ENCODE peak calls at places on chromosomes 13 and 19, in eight cellular contexts. One of them, this sample, is unnamed.
A peak's percentile ranks its signal among the peaks of the same experiment; 100 is the strongest.

GRCh38 chr13:67383358-67383757 is 153.2 kb upstream of the PCDH9 start:
- DNase-seq in epithelial cell of esophagus: peak; percentile 3
- DNase-seq in heart right ventricle: no peak
- DNase-seq in fibroblast of lung: peak; percentile 8
- DNase-seq in lower leg skin: no peak
- DNase-seq in astrocyte: peak; percentile 13
- DNase-seq in body of pancreas: no peak
- DNase-seq in tibial nerve: no peak
- DNase-seq in this sample: no peak

GRCh38 chr19:4534836-4535658 is at the start of gene PLIN5:
- DNase-seq in heart right ventricle: peak; percentile 81
- DNase-seq in epithelial cell of esophagus: peak; percentile 42
- DNase-seq in tibial nerve: no peak
- DNase-seq in fibroblast of lung: peak; percentile 29
- DNase-seq in astrocyte: peak; percentile 6
- DNase-seq in body of pancreas: peak; percentile 97
- DNase-seq in lower leg skin: no peak
- DNase-seq in this sample: peak; percentile 31

GRCh38 chr13:30796132-30796832 is 60.9 kb downstream of the ALOX5AP start:
- DNase-seq in astrocyte: peak; percentile 72
- DNase-seq in body of pancreas: no peak
- DNase-seq in tibial nerve: no peak
- DNase-seq in heart right ventricle: no peak
- DNase-seq in epithelial cell of esophagus: peak; percentile 75
- DNase-seq in lower leg skin: no peak
- DNase-seq in fibroblast of lung: peak; percentile 80
- DNase-seq in this sample: peak; percentile 57

GRCh38 chr19:41085748-41086415 is 2.4 kb upstream of the CYP2A13 start:
- DNase-seq in epithelial cell of esophagus: no peak
- DNase-seq in lower leg skin: no peak
- DNase-seq in heart right ventricle: no peak
- DNase-seq in body of pancreas: no peak
- DNase-seq in fibroblast of lung: no peak
- DNase-seq in astrocyte: no peak
- DNase-seq in tibial nerve: no peak
- DNase-seq in this sample: no peak

GRCh38 chr19:18021121-18021755 is 13.3 kb downstream of the ARRDC2 start:
- DNase-seq in fibroblast of lung: peak; percentile 82
- DNase-seq in epithelial cell of esophagus: peak; percentile 74
- DNase-seq in astrocyte: peak; percentile 69
- DNase-seq in heart right ventricle: peak; percentile 91
- DNase-seq in body of pancreas: peak; percentile 72
- DNase-seq in tibial nerve: peak; percentile 76
- DNase-seq in lower leg skin: peak; percentile 82
- DNase-seq in this sample: peak; percentile 78

GRCh38 chr13:57631607-57632275 is at the start of gene PCDH17:
- DNase-seq in astrocyte: peak; percentile 62
- DNase-seq in heart right ventricle: peak; percentile 73
- DNase-seq in lower leg skin: no peak
- DNase-seq in body of pancreas: peak; percentile 33
- DNase-seq in fibroblast of lung: peak; percentile 74
- DNase-seq in epithelial cell of esophagus: no peak
- DNase-seq in tibial nerve: no peak
- DNase-seq in this sample: peak; percentile 5

GRCh38 chr13:21001471-21001870 is 59.9 kb downstream of the LATS2 start:
- DNase-seq in tibial nerve: no peak
- DNase-seq in epithelial cell of esophagus: no peak
- DNase-seq in heart right ventricle: no peak
- DNase-seq in lower leg skin: no peak
- DNase-seq in astrocyte: no peak
- DNase-seq in body of pancreas: no peak
- DNase-seq in fibroblast of lung: no peak
- DNase-seq in this sample: no peak

GRCh38 chr19:31344403-31344802 is 4.8 kb downstream of the TSHZ3 start:
- DNase-seq in astrocyte: no peak
- DNase-seq in lower leg skin: no peak
- DNase-seq in tibial nerve: no peak
- DNase-seq in fibroblast of lung: no peak
- DNase-seq in heart right ventricle: no peak
- DNase-seq in body of pancreas: no peak
- DNase-seq in epithelial cell of esophagus: no peak
- DNase-seq in this sample: no peak

GRCh38 chr19:2634228-2634951 is 68.1 kb downstream of the GNG7 start:
- DNase-seq in heart right ventricle: no peak
- DNase-seq in tibial nerve: no peak
- DNase-seq in astrocyte: no peak
- DNase-seq in body of pancreas: peak; percentile 70
- DNase-seq in lower leg skin: no peak
- DNase-seq in fibroblast of lung: no peak
- DNase-seq in epithelial cell of esophagus: no peak
- DNase-seq in this sample: peak; percentile 85

GRCh38 chr19:3975144-3975543 is 4.2 kb upstream of the DAPK3 start:
- DNase-seq in astrocyte: no peak
- DNase-seq in epithelial cell of esophagus: no peak
- DNase-seq in lower leg skin: no peak
- DNase-seq in tibial nerve: no peak
- DNase-seq in heart right ventricle: no peak
- DNase-seq in fibroblast of lung: no peak
- DNase-seq in body of pancreas: no peak
- DNase-seq in this sample: no peak

GRCh38 chr13:43422061-43422460 is 364.7 kb downstream of the ENOX1 start:
- DNase-seq in heart right ventricle: no peak
- DNase-seq in epithelial cell of esophagus: no peak
- DNase-seq in body of pancreas: no peak
- DNase-seq in fibroblast of lung: no peak
- DNase-seq in lower leg skin: no peak
- DNase-seq in tibial nerve: no peak
- DNase-seq in astrocyte: no peak
- DNase-seq in this sample: no peak

GRCh38 chr19:4225902-4226301 is 3.4 kb upstream of the EBI3 start:
- DNase-seq in fibroblast of lung: no peak
- DNase-seq in epithelial cell of esophagus: no peak
- DNase-seq in body of pancreas: no peak
- DNase-seq in lower leg skin: no peak
- DNase-seq in tibial nerve: no peak
- DNase-seq in heart right ventricle: no peak
- DNase-seq in astrocyte: no peak
- DNase-seq in this sample: no peak

GRCh38 chr19:28887920-28888618 is 324.9 kb downstream of the UQCRFS1 start:
- DNase-seq in lower leg skin: no peak
- DNase-seq in heart right ventricle: no peak
- DNase-seq in epithelial cell of esophagus: no peak
- DNase-seq in body of pancreas: no peak
- DNase-seq in tibial nerve: no peak
- DNase-seq in astrocyte: no peak
- DNase-seq in fibroblast of lung: no peak
- DNase-seq in this sample: no peak

GRCh38 chr13:88000787-88001186 is 329.6 kb downstream of the SLITRK5 start:
- DNase-seq in fibroblast of lung: no peak
- DNase-seq in body of pancreas: no peak
- DNase-seq in astrocyte: no peak
- DNase-seq in epithelial cell of esophagus: no peak
- DNase-seq in heart right ventricle: no peak
- DNase-seq in lower leg skin: no peak
- DNase-seq in tibial nerve: no peak
- DNase-seq in this sample: no peak

GRCh38 chr19:52943884-52944643 is 18.6 kb downstream of the ZNF816 start:
- DNase-seq in lower leg skin: no peak
- DNase-seq in fibroblast of lung: no peak
- DNase-seq in astrocyte: no peak
- DNase-seq in body of pancreas: no peak
- DNase-seq in tibial nerve: no peak
- DNase-seq in epithelial cell of esophagus: peak; percentile 67
- DNase-seq in heart right ventricle: no peak
- DNase-seq in this sample: peak; percentile 11

GRCh38 chr19:47618771-47619170 is 9.8 kb downstream of the BICRA start:
- DNase-seq in tibial nerve: no peak
- DNase-seq in fibroblast of lung: peak; percentile 70
- DNase-seq in body of pancreas: peak; percentile 28
- DNase-seq in epithelial cell of esophagus: no peak
- DNase-seq in heart right ventricle: peak; percentile 75
- DNase-seq in astrocyte: peak; percentile 60
- DNase-seq in lower leg skin: no peak
- DNase-seq in this sample: no peak

GRCh38 chr19:30692517-30692870 is 320.3 kb downstream of the ZNF536 start:
- DNase-seq in body of pancreas: no peak
- DNase-seq in heart right ventricle: no peak
- DNase-seq in lower leg skin: no peak
- DNase-seq in astrocyte: no peak
- DNase-seq in fibroblast of lung: no peak
- DNase-seq in epithelial cell of esophagus: no peak
- DNase-seq in tibial nerve: no peak
- DNase-seq in this sample: no peak

GRCh38 chr13:75910591-75910990 is 274.5 kb downstream of the LMO7 start:
- DNase-seq in epithelial cell of esophagus: no peak
- DNase-seq in tibial nerve: no peak
- DNase-seq in body of pancreas: no peak
- DNase-seq in heart right ventricle: no peak
- DNase-seq in astrocyte: no peak
- DNase-seq in lower leg skin: no peak
- DNase-seq in fibroblast of lung: no peak
- DNase-seq in this sample: peak; percentile 7

GRCh38 chr13:105773887-105774538 is 761.4 kb downstream of the EFNB2 start:
- DNase-seq in heart right ventricle: no peak
- DNase-seq in tibial nerve: no peak
- DNase-seq in epithelial cell of esophagus: peak; percentile 82
- DNase-seq in fibroblast of lung: peak; percentile 97
- DNase-seq in astrocyte: peak; percentile 96
- DNase-seq in lower leg skin: no peak
- DNase-seq in body of pancreas: no peak
- DNase-seq in this sample: peak; percentile 34

GRCh38 chr19:41299755-41300089 is 10.2 kb upstream of the CCDC97 start:
- DNase-seq in body of pancreas: no peak
- DNase-seq in lower leg skin: peak; percentile 57
- DNase-seq in epithelial cell of esophagus: peak; percentile 14
- DNase-seq in heart right ventricle: peak; percentile 84
- DNase-seq in tibial nerve: peak; percentile 41
- DNase-seq in fibroblast of lung: peak; percentile 63
- DNase-seq in astrocyte: peak; percentile 42
- DNase-seq in this sample: peak; percentile 95

GRCh38 chr19:12834976-12835757 is 788 bp upstream of the RTBDN start:
- DNase-seq in epithelial cell of esophagus: no peak
- DNase-seq in body of pancreas: peak; percentile 31
- DNase-seq in tibial nerve: no peak
- DNase-seq in astrocyte: no peak
- DNase-seq in heart right ventricle: no peak
- DNase-seq in fibroblast of lung: no peak
- DNase-seq in lower leg skin: no peak
- DNase-seq in this sample: no peak

DNA sequence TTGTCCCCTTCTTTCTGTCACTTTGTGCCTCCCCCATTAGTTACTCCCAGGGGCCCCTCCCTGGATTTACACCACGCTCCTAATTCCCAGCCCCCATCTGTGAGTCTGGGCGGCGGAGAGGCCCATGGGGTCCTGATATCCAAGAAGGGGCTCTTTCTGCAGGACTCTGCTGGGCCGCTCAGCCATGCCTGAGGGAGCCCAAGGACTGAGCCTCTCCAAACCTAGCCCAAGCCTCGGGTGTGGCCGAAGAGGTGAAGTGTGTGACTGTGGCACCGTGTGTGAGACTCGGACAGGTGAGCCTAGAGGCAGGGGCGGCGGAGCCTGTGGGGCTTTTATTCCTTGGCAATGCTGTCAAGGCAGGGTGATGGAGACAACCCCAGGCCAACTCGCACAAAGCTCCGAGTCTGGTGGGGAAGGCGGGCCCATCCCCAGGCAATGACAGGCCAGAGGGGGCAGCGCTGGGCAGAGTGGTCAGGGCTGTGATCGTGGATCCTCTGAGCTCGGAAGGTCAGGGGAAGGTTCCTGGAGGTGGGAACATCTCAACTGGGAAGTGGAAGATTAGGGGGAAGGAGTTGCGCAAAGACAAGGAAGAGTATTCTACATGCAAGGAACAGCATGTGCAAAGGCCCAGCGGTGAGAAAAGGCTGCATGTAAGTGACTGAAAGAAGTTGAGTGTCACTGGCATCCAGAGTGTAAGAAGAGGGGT is 1.6 kb downstream of the PLEKHG2 start:
- DNase-seq in fibroblast of lung: no peak
- DNase-seq in heart right ventricle: no peak
- DNase-seq in body of pancreas: no peak
- DNase-seq in astrocyte: no peak
- DNase-seq in epithelial cell of esophagus: no peak
- DNase-seq in lower leg skin: peak; percentile 42
- DNase-seq in tibial nerve: no peak
- DNase-seq in this sample: peak; percentile 49
- TF ChIP-seq CTCF in fibroblast of lung: peak; percentile 20
- TF ChIP-seq CTCF in heart right ventricle: no peak
- TF ChIP-seq CTCF in body of pancreas: no peak
- TF ChIP-seq CTCF in astrocyte: no peak
- TF ChIP-seq CTCF in epithelial cell of esophagus: no peak
- TF ChIP-seq CTCF in lower leg skin: no peak
- TF ChIP-seq CTCF in tibial nerve: no peak
- TF ChIP-seq CTCF in this sample: peak; percentile 22

GRCh38 chr19:7010722-7011593 is 10.3 kb downstream of the MBD3L2B start:
- DNase-seq in tibial nerve: no peak
- DNase-seq in astrocyte: no peak
- DNase-seq in heart right ventricle: no peak
- DNase-seq in epithelial cell of esophagus: no peak
- DNase-seq in lower leg skin: no peak
- DNase-seq in fibroblast of lung: no peak
- DNase-seq in body of pancreas: no peak
- DNase-seq in this sample: no peak
- H3K4me3 ChIP-seq in tibial nerve: no peak overlapping the region
- H3K4me3 ChIP-seq in astrocyte: no peak overlapping the region
- H3K4me3 ChIP-seq in heart right ventricle: no peak overlapping the region
- H3K4me3 ChIP-seq in epithelial cell of esophagus: no peak overlapping the region
- H3K4me3 ChIP-seq in lower leg skin: no peak overlapping the region
- H3K4me3 ChIP-seq in fibroblast of lung: no peak overlapping the region
- H3K4me3 ChIP-seq in body of pancreas: no peak overlapping the region
- H3K4me3 ChIP-seq in this sample: no peak overlapping the region

DNA sequence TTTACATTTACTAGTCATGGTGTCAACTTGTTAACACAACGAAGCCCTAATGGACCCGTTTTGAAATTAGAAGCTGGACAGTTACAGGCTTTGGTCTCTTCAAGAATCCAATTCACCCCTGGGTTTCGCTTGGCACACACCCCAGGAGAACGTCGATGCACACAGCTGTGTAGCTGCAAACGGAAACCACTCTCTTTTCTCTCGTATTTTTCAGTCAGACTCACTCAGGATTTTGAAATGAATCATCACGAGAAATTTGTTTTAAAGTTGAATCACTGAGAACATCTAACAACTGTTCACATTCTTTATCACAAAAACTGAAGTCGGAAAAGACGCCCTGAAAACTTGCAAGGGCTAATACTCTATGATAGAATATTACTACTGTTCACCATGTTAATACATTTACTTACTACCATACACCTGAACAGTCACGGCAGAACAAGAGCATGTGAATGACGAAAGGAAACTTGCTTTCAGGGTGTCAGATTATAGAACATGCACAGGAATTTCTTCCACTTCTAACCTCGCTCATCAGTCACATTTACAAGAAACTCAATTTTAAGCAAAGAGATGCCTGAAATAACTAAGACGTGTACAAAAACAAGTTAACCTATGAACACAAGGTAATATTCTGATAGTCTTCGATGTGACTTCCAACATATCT is 4.7 kb downstream of the PNMA8A start:
- DNase-seq in astrocyte: peak; percentile 88
- DNase-seq in heart right ventricle: no peak
- DNase-seq in tibial nerve: no peak
- DNase-seq in epithelial cell of esophagus: peak; percentile 93
- DNase-seq in fibroblast of lung: peak; percentile 91
- DNase-seq in lower leg skin: no peak
- DNase-seq in body of pancreas: no peak
- DNase-seq in this sample: peak; percentile 76
- TF ChIP-seq CTCF in astrocyte: no peak
- TF ChIP-seq CTCF in heart right ventricle: no peak
- TF ChIP-seq CTCF in tibial nerve: no peak
- TF ChIP-seq CTCF in epithelial cell of esophagus: no peak
- TF ChIP-seq CTCF in fibroblast of lung: no peak
- TF ChIP-seq CTCF in lower leg skin: no peak
- TF ChIP-seq CTCF in body of pancreas: no peak
- TF ChIP-seq CTCF in this sample: no peak

GRCh38 chr19:1129535-1129934 is 25.7 kb downstream of the GPX4 start:
- DNase-seq in fibroblast of lung: no peak
- DNase-seq in epithelial cell of esophagus: no peak
- DNase-seq in tibial nerve: no peak
- DNase-seq in heart right ventricle: no peak
- DNase-seq in astrocyte: no peak
- DNase-seq in lower leg skin: no peak
- DNase-seq in body of pancreas: no peak
- DNase-seq in this sample: no peak
- H3K4me3 ChIP-seq in fibroblast of lung: no peak overlapping the region
- H3K4me3 ChIP-seq in epithelial cell of esophagus: no peak overlapping the region
- H3K4me3 ChIP-seq in tibial nerve: no peak overlapping the region
- H3K4me3 ChIP-seq in heart right ventricle: peak overlapping the region; percentile 74
- H3K4me3 ChIP-seq in astrocyte: no peak overlapping the region
- H3K4me3 ChIP-seq in lower leg skin: no peak overlapping the region
- H3K4me3 ChIP-seq in body of pancreas: no peak overlapping the region
- H3K4me3 ChIP-seq in this sample: no peak overlapping the region